ENCODE peak calls at places on chromosomes 5 and 9, in seven cellular contexts. One of them, this sample, is unnamed.
A peak's percentile ranks its signal among the peaks of the same experiment; 100 is the strongest.

GRCh38 chr5:39650234-39650816 is 225.5 kb upstream of the DAB2 start:
- DNase-seq in neuronal stem cell: no peak
- DNase-seq in mesenchymal stem cell: peak; percentile 15
- DNase-seq in IMR-90: peak; percentile 20
- DNase-seq in trophoblast cell: no peak
- DNase-seq in H9: no peak
- DNase-seq in H1: no peak
- DNase-seq in this sample: no peak

GRCh38 chr9:1087120-1087881 is 37.1 kb downstream of the DMRT2 start:
- DNase-seq in neuronal stem cell: no peak
- DNase-seq in mesenchymal stem cell: no peak
- DNase-seq in IMR-90: no peak
- DNase-seq in trophoblast cell: no peak
- DNase-seq in H9: no peak
- DNase-seq in H1: no peak
- DNase-seq in this sample: no peak

GRCh38 chr5:151598556-151598955 is 7.4 kb upstream of the FAT2 start:
- DNase-seq in IMR-90: no peak
- DNase-seq in mesenchymal stem cell: no peak
- DNase-seq in H9: no peak
- DNase-seq in neuronal stem cell: no peak
- DNase-seq in H1: no peak
- DNase-seq in trophoblast cell: no peak
- DNase-seq in this sample: no peak

GRCh38 chr9:115018547-115019435 is 88.4 kb upstream of the TNFSF8 start:
- DNase-seq in IMR-90: peak; percentile 97
- DNase-seq in H9: no peak
- DNase-seq in mesenchymal stem cell: peak; percentile 93
- DNase-seq in neuronal stem cell: no peak
- DNase-seq in trophoblast cell: no peak
- DNase-seq in H1: no peak
- DNase-seq in this sample: peak; percentile 27

GRCh38 chr9:86034863-86035734 is 64.3 kb downstream of the GOLM1 start:
- DNase-seq in H1: peak; percentile 75
- DNase-seq in trophoblast cell: peak; percentile 8
- DNase-seq in neuronal stem cell: no peak
- DNase-seq in H9: peak; percentile 68
- DNase-seq in mesenchymal stem cell: peak; percentile 62
- DNase-seq in IMR-90: peak; percentile 40
- DNase-seq in this sample: peak; percentile 77

GRCh38 chr5:124754206-124754927 is 7.9 kb upstream of the ZNF608 start:
- DNase-seq in mesenchymal stem cell: no peak
- DNase-seq in IMR-90: no peak
- DNase-seq in H9: no peak
- DNase-seq in neuronal stem cell: no peak
- DNase-seq in trophoblast cell: no peak
- DNase-seq in H1: no peak
- DNase-seq in this sample: no peak

GRCh38 chr5:71788794-71789193 is 69.7 kb downstream of the CARTPT start:
- DNase-seq in neuronal stem cell: no peak
- DNase-seq in IMR-90: no peak
- DNase-seq in mesenchymal stem cell: no peak
- DNase-seq in H1: no peak
- DNase-seq in trophoblast cell: no peak
- DNase-seq in H9: no peak
- DNase-seq in this sample: no peak

GRCh38 chr5:164501344-164501743 is 995.9 kb downstream of the MAT2B start:
- DNase-seq in mesenchymal stem cell: no peak
- DNase-seq in H1: no peak
- DNase-seq in neuronal stem cell: no peak
- DNase-seq in trophoblast cell: no peak
- DNase-seq in IMR-90: no peak
- DNase-seq in H9: no peak
- DNase-seq in this sample: no peak

GRCh38 chr9:87665516-87665915 is 60.4 kb upstream of the CTSL start:
- DNase-seq in mesenchymal stem cell: no peak
- DNase-seq in trophoblast cell: no peak
- DNase-seq in H1: no peak
- DNase-seq in IMR-90: no peak
- DNase-seq in H9: peak; percentile 19
- DNase-seq in neuronal stem cell: no peak
- DNase-seq in this sample: no peak

GRCh38 chr9:87667164-87667738 is 58.7 kb upstream of the CTSL start:
- DNase-seq in H1: peak; percentile 68
- DNase-seq in trophoblast cell: peak; percentile 37
- DNase-seq in H9: peak; percentile 87
- DNase-seq in neuronal stem cell: no peak
- DNase-seq in IMR-90: no peak
- DNase-seq in mesenchymal stem cell: no peak
- DNase-seq in this sample: peak; percentile 87

GRCh38 chr9:87668722-87669121 is 57.2 kb upstream of the CTSL start:
- DNase-seq in H9: no peak
- DNase-seq in IMR-90: no peak
- DNase-seq in mesenchymal stem cell: no peak
- DNase-seq in H1: no peak
- DNase-seq in trophoblast cell: no peak
- DNase-seq in neuronal stem cell: no peak
- DNase-seq in this sample: no peak

GRCh38 chr9:87670572-87671264 is 55.2 kb upstream of the CTSL start:
- DNase-seq in trophoblast cell: no peak
- DNase-seq in H1: no peak
- DNase-seq in mesenchymal stem cell: no peak
- DNase-seq in neuronal stem cell: no peak
- DNase-seq in IMR-90: no peak
- DNase-seq in H9: peak; percentile 18
- DNase-seq in this sample: no peak

DNA sequence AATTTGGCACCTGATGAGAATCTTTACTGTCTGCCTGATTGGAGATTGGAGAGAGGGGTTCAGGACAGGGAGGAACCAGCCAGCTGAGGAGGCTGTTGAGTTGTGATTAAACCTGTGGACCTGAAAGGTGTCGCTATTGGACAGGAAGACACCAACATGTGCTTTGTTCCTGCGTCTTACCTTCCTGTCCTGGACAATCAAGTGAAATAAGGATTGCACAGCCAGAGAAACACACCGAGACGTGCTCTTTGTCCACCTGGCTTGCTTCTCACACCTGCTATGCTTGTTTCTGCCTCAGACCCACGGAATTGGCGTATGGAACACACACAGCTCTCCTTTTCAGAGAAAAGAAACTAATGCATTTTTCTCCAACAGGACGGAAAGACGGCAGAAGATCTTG is 57.7 kb upstream of the CTSL start:
- DNase-seq in H9: peak; percentile 12
- DNase-seq in neuronal stem cell: no peak
- DNase-seq in IMR-90: no peak
- DNase-seq in trophoblast cell: no peak
- DNase-seq in H1: no peak
- DNase-seq in mesenchymal stem cell: no peak
- DNase-seq in this sample: no peak
- H4K8ac ChIP-seq in H9: no peak overlapping the region
- H4K8ac ChIP-seq in neuronal stem cell: no peak overlapping the region
- H4K8ac ChIP-seq in IMR-90: no peak overlapping the region
- H4K8ac ChIP-seq in trophoblast cell: no peak overlapping the region
- H4K8ac ChIP-seq in H1: no peak overlapping the region
- H4K8ac ChIP-seq in mesenchymal stem cell: no peak overlapping the region
- H4K8ac ChIP-seq in this sample: no peak overlapping the region

GRCh38 chr5:54535149-54535844 is 17.7 kb downstream of the SNX18 start:
- DNase-seq in trophoblast cell: no peak
- DNase-seq in neuronal stem cell: no peak
- DNase-seq in H1: no peak
- DNase-seq in H9: no peak
- DNase-seq in IMR-90: no peak
- DNase-seq in mesenchymal stem cell: no peak
- DNase-seq in this sample: no peak

GRCh38 chr5:54540286-54540685 is 22.7 kb downstream of the SNX18 start:
- DNase-seq in H1: no peak
- DNase-seq in H9: no peak
- DNase-seq in mesenchymal stem cell: no peak
- DNase-seq in neuronal stem cell: no peak
- DNase-seq in IMR-90: no peak
- DNase-seq in trophoblast cell: no peak
- DNase-seq in this sample: no peak

GRCh38 chr5:54538156-54538555 is 20.6 kb downstream of the SNX18 start:
- DNase-seq in trophoblast cell: no peak
- DNase-seq in mesenchymal stem cell: no peak
- DNase-seq in neuronal stem cell: no peak
- DNase-seq in IMR-90: no peak
- DNase-seq in H1: no peak
- DNase-seq in H9: no peak
- DNase-seq in this sample: no peak

GRCh38 chr5:54539001-54539400 is 21.4 kb downstream of the SNX18 start:
- DNase-seq in H1: no peak
- DNase-seq in trophoblast cell: peak; percentile 90
- DNase-seq in mesenchymal stem cell: no peak
- DNase-seq in neuronal stem cell: no peak
- DNase-seq in H9: no peak
- DNase-seq in IMR-90: no peak
- DNase-seq in this sample: no peak

DNA sequence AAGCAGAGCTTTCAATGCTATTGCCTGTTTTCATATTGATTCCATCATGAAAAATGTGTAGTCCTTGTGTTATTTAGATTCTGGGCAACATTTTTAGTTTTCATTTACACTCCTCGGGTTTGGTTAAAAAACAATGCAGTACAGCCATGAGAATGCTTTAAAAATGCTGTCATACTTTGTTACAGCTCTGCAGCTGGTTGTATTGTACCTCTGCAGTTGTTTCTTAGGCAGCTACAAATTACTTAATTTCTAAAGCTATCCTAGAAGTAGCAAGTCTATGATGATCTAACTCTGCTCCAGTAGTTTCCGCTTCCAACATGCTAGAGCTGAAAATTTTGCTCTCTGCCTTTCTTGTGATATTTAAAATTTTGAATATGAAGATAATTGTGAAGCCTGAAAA is 20.2 kb downstream of the SNX18 start:
- DNase-seq in trophoblast cell: no peak
- DNase-seq in H1: no peak
- DNase-seq in neuronal stem cell: no peak
- DNase-seq in mesenchymal stem cell: no peak
- DNase-seq in H9: no peak
- DNase-seq in IMR-90: no peak
- DNase-seq in this sample: no peak
- H3K79me1 ChIP-seq in trophoblast cell: peaks cover 12% of the 10 kb centered on the region
- H3K79me1 ChIP-seq in H1: no peaks in the 10 kb centered on the region
- H3K79me1 ChIP-seq in neuronal stem cell: peaks cover 2% of the 10 kb centered on the region
- H3K79me1 ChIP-seq in mesenchymal stem cell: peaks cover 22% of the 10 kb centered on the region
- H3K79me1 ChIP-seq in H9: no peaks in the 10 kb centered on the region
- H3K79me1 ChIP-seq in IMR-90: peaks cover 54% of the 10 kb centered on the region
- H3K79me1 ChIP-seq in this sample: peaks cover 19% of the 10 kb centered on the region

GRCh38 chr5:102749416-102750021 is 5.6 kb upstream of the PAM start:
- DNase-seq in IMR-90: no peak
- DNase-seq in trophoblast cell: no peak
- DNase-seq in mesenchymal stem cell: no peak
- DNase-seq in H9: no peak
- DNase-seq in neuronal stem cell: no peak
- DNase-seq in H1: no peak
- DNase-seq in this sample: peak; percentile 10

GRCh38 chr5:102755691-102756371 is 726 bp downstream of the PAM start:
- DNase-seq in neuronal stem cell: peak; percentile 11
- DNase-seq in trophoblast cell: peak; percentile 83
- DNase-seq in IMR-90: peak; percentile 79
- DNase-seq in H1: peak; percentile 64
- DNase-seq in H9: peak; percentile 75
- DNase-seq in mesenchymal stem cell: peak; percentile 92
- DNase-seq in this sample: peak; percentile 96

GRCh38 chr5:102754499-102755424 is at the start of gene PAM:
- DNase-seq in IMR-90: peak; percentile 62
- DNase-seq in H9: peak; percentile 78
- DNase-seq in H1: peak; percentile 85
- DNase-seq in trophoblast cell: peak; percentile 72
- DNase-seq in mesenchymal stem cell: peak; percentile 79
- DNase-seq in neuronal stem cell: peak; percentile 65
- DNase-seq in this sample: peak; percentile 88

GRCh38 chr5:102750435-102750834 is 4.7 kb upstream of the PAM start:
- DNase-seq in H1: no peak
- DNase-seq in trophoblast cell: no peak
- DNase-seq in H9: no peak
- DNase-seq in mesenchymal stem cell: no peak
- DNase-seq in IMR-90: no peak
- DNase-seq in neuronal stem cell: no peak
- DNase-seq in this sample: no peak

GRCh38 chr5:102753889-102754498 is 1.1 kb upstream of the PAM start:
- DNase-seq in mesenchymal stem cell: no peak
- DNase-seq in IMR-90: no peak
- DNase-seq in trophoblast cell: no peak
- DNase-seq in H1: no peak
- DNase-seq in neuronal stem cell: no peak
- DNase-seq in H9: peak; percentile 39
- DNase-seq in this sample: no peak
- H3K9ac ChIP-seq in mesenchymal stem cell: peak overlapping the region; percentile 98
- H3K9ac ChIP-seq in IMR-90: peak overlapping the region; percentile 63
- H3K9ac ChIP-seq in trophoblast cell: no peak overlapping the region
- H3K9ac ChIP-seq in H1: no peak overlapping the region
- H3K9ac ChIP-seq in neuronal stem cell: peak overlapping the region; percentile 86
- H3K9ac ChIP-seq in H9: peak overlapping the region; percentile 84
- H3K9ac ChIP-seq in this sample: peak overlapping the region; percentile 89

GRCh38 chr9:93464876-93465275 is 11.5 kb upstream of the FAM120AOS start:
- DNase-seq in IMR-90: no peak
- DNase-seq in H9: no peak
- DNase-seq in neuronal stem cell: no peak
- DNase-seq in mesenchymal stem cell: no peak
- DNase-seq in H1: no peak
- DNase-seq in trophoblast cell: no peak
- DNase-seq in this sample: peak; percentile 70

GRCh38 chr9:93461810-93462209 is 8.4 kb upstream of the FAM120AOS start:
- DNase-seq in trophoblast cell: no peak
- DNase-seq in neuronal stem cell: no peak
- DNase-seq in IMR-90: no peak
- DNase-seq in H1: no peak
- DNase-seq in H9: no peak
- DNase-seq in mesenchymal stem cell: no peak
- DNase-seq in this sample: no peak

GRCh38 chr9:93464395-93464794 is 11.0 kb upstream of the FAM120AOS start:
- DNase-seq in neuronal stem cell: no peak
- DNase-seq in H1: no peak
- DNase-seq in H9: no peak
- DNase-seq in trophoblast cell: no peak
- DNase-seq in mesenchymal stem cell: no peak
- DNase-seq in IMR-90: no peak
- DNase-seq in this sample: no peak

GRCh38 chr9:93465853-93466252 is 12.5 kb upstream of the FAM120AOS start:
- DNase-seq in IMR-90: no peak
- DNase-seq in H9: no peak
- DNase-seq in H1: no peak
- DNase-seq in mesenchymal stem cell: no peak
- DNase-seq in trophoblast cell: no peak
- DNase-seq in neuronal stem cell: no peak
- DNase-seq in this sample: no peak

DNA sequence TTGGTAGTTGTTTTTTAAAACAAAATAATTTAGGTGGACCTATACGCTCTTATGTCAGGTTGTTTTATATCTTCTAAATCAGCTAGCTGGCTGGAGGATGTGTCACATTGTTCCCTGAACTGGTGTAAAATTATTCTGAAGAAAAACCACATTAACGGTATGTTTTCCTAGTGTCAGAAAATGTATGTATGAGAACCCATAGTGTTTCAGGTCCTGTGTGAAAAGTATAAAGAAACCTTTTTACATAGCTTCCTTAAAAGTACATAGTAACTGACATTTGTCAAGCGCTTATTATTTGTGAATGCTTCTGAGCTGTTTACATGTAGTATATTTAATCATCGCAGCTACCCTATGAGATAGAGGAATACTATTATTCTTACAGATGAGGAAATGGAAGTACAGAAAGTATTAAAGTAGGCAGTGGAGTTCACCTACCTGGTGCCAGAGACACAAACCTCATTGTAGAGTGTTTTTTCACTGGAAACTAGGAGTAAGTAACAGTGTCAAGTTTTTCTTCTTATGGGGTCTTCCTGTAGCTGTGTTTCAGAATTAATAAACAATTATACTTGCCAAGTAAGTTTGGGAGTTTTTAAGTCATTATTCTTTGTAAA is 10.4 kb upstream of the FAM120AOS start:
- DNase-seq in trophoblast cell: no peak
- DNase-seq in IMR-90: no peak
- DNase-seq in H9: no peak
- DNase-seq in neuronal stem cell: no peak
- DNase-seq in H1: no peak
- DNase-seq in mesenchymal stem cell: no peak
- DNase-seq in this sample: no peak
- H4K8ac ChIP-seq in trophoblast cell: no peak overlapping the region
- H4K8ac ChIP-seq in IMR-90: no peak overlapping the region
- H4K8ac ChIP-seq in H9: no peak overlapping the region
- H4K8ac ChIP-seq in neuronal stem cell: no peak overlapping the region
- H4K8ac ChIP-seq in H1: no peak overlapping the region
- H4K8ac ChIP-seq in mesenchymal stem cell: no peak overlapping the region
- H4K8ac ChIP-seq in this sample: no peak overlapping the region

This sample was measured in mesendoderm.